ENCODE peak calls at places on chromosome 16, in nine cellular contexts. J is sigmoid colon, P is brain microvascular endothelial cell, Y is PC-9, O is tibial artery, U is pancreas, N is WERI-Rb-1, W is uterus, H is trophoblast cell. Z is an unnamed sample. For H3K36me3 and H3K27me3, the result is how much of the 10 kb centered on the place peaks cover.

GRCh38 chr16:74601131-74601871 is 5.6 kb downstream of the GLG1 start:
- DNase-seq in N (no peak), U (no peak), W (no peak), J (no peak), P (no peak), H (no peak), O (peak), Y (no peak), Z (no peak)

GRCh38 chr16:30447512-30448226 is 2.0 kb upstream of the SEPHS2 start:
- DNase-seq in H (no peak), N (no peak), P (no peak), J (no peak), O (no peak), Y (no peak), U (no peak), W (no peak), Z (no peak)

GRCh38 chr16:88591577-88592021 is 21.4 kb downstream of the ZC3H18 start:
- DNase-seq in H (peak), O (peak), N (no peak), Y (peak), P (no peak), U (no peak), W (no peak), J (peak), Z (peak)

GRCh38 chr16:19113577-19114358 is at the start of gene ITPRIPL2:
- DNase-seq in H (peak), N (peak), J (peak), W (peak), U (peak), O (peak), Y (peak), P (peak), Z (peak)

GRCh38 chr16:2231016-2231931 is 5.0 kb upstream of the DNASE1L2 start:
- DNase-seq in P (no peak), H (no peak), J (no peak), O (no peak), W (no peak), N (no peak), U (no peak), Y (no peak), Z (no peak)

GRCh38 chr16:63890072-63890471 is 1231.8 kb downstream of the CDH11 start:
- DNase-seq in N (no peak), W (no peak), U (peak), J (no peak), O (no peak), Y (no peak), H (no peak), P (peak), Z (no peak)

GRCh38 chr16:28503470-28504259 is 3.0 kb downstream of the IL27 start:
- DNase-seq in U (no peak), N (no peak), O (no peak), P (no peak), Y (peak), W (no peak), J (no peak), H (peak), Z (no peak)

GRCh38 chr16:66361604-66362135 is 4.8 kb upstream of the CDH5 start:
- DNase-seq in O (no peak), H (peak), Y (no peak), J (no peak), N (no peak), U (no peak), P (no peak), W (no peak), Z (no peak)

GRCh38 chr16:28879261-28879840 is 1.1 kb downstream of the ATP2A1 start:
- DNase-seq in U (no peak), O (no peak), P (no peak), W (no peak), Y (no peak), H (no peak), N (no peak), J (no peak), Z (no peak)

GRCh38 chr16:49419016-49419415 is 45.4 kb downstream of the C16orf78 start:
- DNase-seq in P (no peak), O (no peak), J (no peak), Y (no peak), H (no peak), W (no peak), U (no peak), N (no peak), Z (no peak)

GRCh38 chr16:24805484-24805883 is 40.3 kb upstream of the SLC5A11 start:
- DNase-seq in O (no peak), Y (no peak), N (no peak), W (no peak), J (no peak), H (no peak), P (no peak), U (no peak), Z (no peak)
- H3K36me3 ChIP-seq in O (half or more), Y (half or more), N (half or more), W (under half), J (half or more), H (under half), P (half or more), U (under half), Z (half or more)

GRCh38 chr16:20903116-20903888 is 2.7 kb downstream of the LYRM1 start:
- DNase-seq in J (no peak), N (no peak), U (no peak), H (no peak), W (no peak), O (no peak), Y (no peak), P (no peak), Z (no peak)

GRCh38 chr16:20905576-20905975 is 5.0 kb downstream of the LYRM1 start:
- DNase-seq in N (no peak), O (no peak), H (no peak), W (no peak), J (no peak), P (no peak), Y (no peak), U (no peak), Z (no peak)

GRCh38 chr16:20906225-20906870 is 5.8 kb downstream of the LYRM1 start:
- DNase-seq in J (no peak), U (no peak), Y (peak), O (no peak), N (no peak), W (peak), P (peak), H (peak), Z (no peak)

GRCh38 chr16:20903889-20904506 is 3.4 kb downstream of the LYRM1 start:
- DNase-seq in H (no peak), U (no peak), N (no peak), J (no peak), P (no peak), W (no peak), O (no peak), Y (no peak), Z (no peak)

DNA sequence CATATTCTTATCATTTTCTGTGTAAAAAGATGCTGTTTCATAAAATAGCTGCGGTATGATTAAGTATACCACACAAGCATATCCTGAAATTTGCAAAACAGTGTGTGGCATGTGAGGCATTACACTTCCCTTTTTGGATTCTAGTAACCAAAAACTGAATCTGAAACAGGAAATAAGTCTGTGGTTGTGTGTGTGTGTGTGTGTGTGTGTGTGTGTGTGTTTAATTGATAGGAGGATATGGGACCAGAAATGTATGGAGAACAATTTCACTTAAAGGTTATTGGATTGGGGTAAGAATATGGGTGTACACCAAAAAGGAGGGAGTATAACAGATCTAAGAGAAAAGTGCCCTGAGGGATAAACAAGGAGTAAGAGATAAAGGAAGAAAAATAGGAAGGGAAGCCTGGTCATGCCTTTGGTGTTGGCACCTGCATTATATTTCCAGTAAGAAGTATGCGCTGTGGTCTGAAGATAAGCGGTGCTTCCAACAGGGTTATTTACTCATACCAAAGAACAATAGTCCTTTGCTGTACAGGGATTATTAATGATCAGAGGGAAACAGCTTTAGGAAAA is 4.0 kb downstream of the LYRM1 start:
- DNase-seq in Y (peak), H (peak), W (no peak), N (no peak), O (no peak), P (peak), J (no peak), U (peak), Z (no peak)
- H3K4me3 ChIP-seq in Y (peak), H (no peak), W (no peak), N (no peak), O (no peak), P (no peak), J (no peak), U (no peak), Z (no peak)

DNA sequence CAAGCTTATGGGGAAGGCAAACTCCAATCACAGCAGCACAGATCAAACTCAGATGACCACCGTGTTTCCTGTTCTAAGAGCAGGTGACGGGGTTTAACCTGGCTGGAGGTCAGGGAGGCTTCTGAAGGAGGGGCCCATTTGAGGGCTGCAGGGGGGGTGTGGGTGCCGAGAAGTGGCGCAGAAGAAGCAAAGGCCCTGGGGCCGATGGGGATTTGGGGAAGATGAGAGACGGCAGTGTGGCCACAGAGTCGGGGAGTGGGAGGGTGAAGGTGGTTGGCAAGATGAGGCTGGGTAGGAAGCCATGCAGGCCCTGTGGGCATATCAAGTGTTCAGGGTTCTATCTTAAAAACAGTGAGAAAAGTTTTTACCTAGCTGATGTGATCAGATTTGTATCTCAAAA is 122.9 kb downstream of the CLEC16A start:
- DNase-seq in J (peak), U (no peak), H (no peak), P (no peak), O (peak), N (no peak), Y (no peak), W (no peak), Z (no peak)
- H3K27me3 ChIP-seq in J (under half), U (under half), H (under half), P (under half), O (under half), N (under half), Y (under half), W (under half), Z (under half)

GRCh38 chr16:69451166-69451565 is 26.7 kb downstream of the CYB5B start:
- DNase-seq in J (no peak), Y (no peak), W (no peak), O (no peak), H (peak), N (no peak), U (no peak), P (no peak), Z (no peak)
- H3K36me3 ChIP-seq in J (under half), Y (under half), W (under half), O (under half), H (under half), N (under half), U (under half), P (under half), Z (under half)

GRCh38 chr16:8676737-8677375 is 2.4 kb downstream of the ABAT start:
- DNase-seq in U (no peak), H (no peak), J (no peak), N (no peak), P (no peak), O (no peak), W (no peak), Y (peak), Z (no peak)

GRCh38 chr16:8675183-8676159 is 1.1 kb downstream of the ABAT start:
- DNase-seq in Y (no peak), N (no peak), O (no peak), P (no peak), J (peak), U (no peak), H (no peak), W (no peak), Z (no peak)

GRCh38 chr16:8676160-8676547 is 1.7 kb downstream of the ABAT start:
- DNase-seq in W (no peak), Y (no peak), H (no peak), N (no peak), J (no peak), U (no peak), O (no peak), P (no peak), Z (no peak)

GRCh38 chr16:8673611-8674412 is 605 bp upstream of the ABAT start:
- DNase-seq in P (no peak), O (no peak), W (no peak), J (peak), U (no peak), H (no peak), N (no peak), Y (no peak), Z (no peak)

GRCh38 chr16:8674413-8675022 is at the start of gene ABAT:
- DNase-seq in N (peak), Y (peak), J (peak), H (peak), P (peak), W (peak), O (peak), U (peak), Z (peak)
- H3K4me3 ChIP-seq in N (peak), Y (peak), J (peak), H (peak), P (peak), W (peak), O (peak), U (peak), Z (peak)

Z was measured in right atrium auricular region.